ENCODE peak calls at places on chromosome 7, in ten cellular contexts. K is endothelial cell of umbilical vein, L is HCT116, C is HepG2, G is suprapubic skin, M is thoracic aorta, E is OCI-LY7, V is tibial nerve, T is sigmoid colon, X is lower lobe of right lung. Z is an unnamed sample.

GRCh38 chr7:50954245-50954644 is 171.5 kb upstream of the GRB10 start:
- DNase-seq in K (no peak), L (no peak), C (no peak), G (no peak), M (no peak), E (no peak), V (no peak), T (no peak), X (no peak), Z (no peak)

GRCh38 chr7:47669178-47669878 is 87.4 kb upstream of the TNS3 start:
- DNase-seq in K (no peak), L (no peak), C (peak; percentile 37), G (peak; percentile 90), M (peak; percentile 49), E (peak; percentile 91), V (peak; percentile 46), T (peak; percentile 85), X (peak; percentile 79), Z (peak; percentile 14)

GRCh38 chr7:114217026-114217425 is 197.6 kb upstream of the FOXP2 start:
- DNase-seq in K (no peak), L (peak; percentile 7), C (no peak), G (no peak), M (no peak), E (no peak), V (no peak), T (no peak), X (no peak), Z (no peak)

GRCh38 chr7:129501760-129502707 is at the start of gene SMKR1:
- DNase-seq in K (peak; percentile 43), L (peak; percentile 46), C (no peak), G (peak; percentile 83), M (no peak), E (peak; percentile 80), V (no peak), T (peak; percentile 71), X (peak; percentile 91), Z (peak; percentile 35)

GRCh38 chr7:39022796-39023195 is 45.1 kb downstream of the POU6F2 start:
- DNase-seq in K (no peak), L (no peak), C (no peak), G (no peak), M (no peak), E (no peak), V (no peak), T (no peak), X (no peak), Z (no peak)

GRCh38 chr7:33832326-33832725 is 73.0 kb upstream of the BMPER start:
- DNase-seq in K (no peak), L (no peak), C (no peak), G (no peak), M (no peak), E (no peak), V (no peak), T (no peak), X (no peak), Z (no peak)

GRCh38 chr7:41130596-41131236 is 572.2 kb downstream of the INHBA start:
- DNase-seq in K (no peak), L (no peak), C (no peak), G (no peak), M (no peak), E (no peak), V (no peak), T (no peak), X (no peak), Z (no peak)

GRCh38 chr7:27204851-27205322 is 5.0 kb upstream of the HOXA13 start:
- DNase-seq in K (no peak), L (no peak), C (no peak), G (peak; percentile 81), M (no peak), E (no peak), V (no peak), T (no peak), X (no peak), Z (no peak)

GRCh38 chr7:57437581-57437980 is 12.4 kb upstream of the ZNF716 start:
- DNase-seq in K (no peak), L (no peak), C (no peak), G (no peak), M (no peak), E (no peak), V (no peak), T (no peak), X (no peak), Z (no peak)
- H3K4me1 ChIP-seq in K (no peaks in the 10 kb centered on the region), L (no peaks in the 10 kb centered on the region), C (no peaks in the 10 kb centered on the region), G (no peaks in the 10 kb centered on the region), M (no peaks in the 10 kb centered on the region), E (no peaks in the 10 kb centered on the region), V (no peaks in the 10 kb centered on the region), T (no peaks in the 10 kb centered on the region), X (no peaks in the 10 kb centered on the region), Z (no peaks in the 10 kb centered on the region)

GRCh38 chr7:450741-451140 is 68.9 kb downstream of the PDGFA start:
- DNase-seq in K (no peak), L (no peak), C (no peak), G (no peak), M (no peak), E (no peak), V (no peak), T (no peak), X (peak; percentile 39), Z (no peak)

GRCh38 chr7:453597-454306 is 65.9 kb downstream of the PDGFA start:
- DNase-seq in K (no peak), L (no peak), C (no peak), G (no peak), M (no peak), E (no peak), V (no peak), T (no peak), X (peak; percentile 23), Z (no peak)

GRCh38 chr7:452791-453455 is 66.7 kb downstream of the PDGFA start:
- DNase-seq in K (no peak), L (no peak), C (no peak), G (no peak), M (no peak), E (no peak), V (no peak), T (no peak), X (no peak), Z (no peak)

GRCh38 chr7:451255-452229 is 68.1 kb downstream of the PDGFA start:
- DNase-seq in K (no peak), L (no peak), C (no peak), G (no peak), M (no peak), E (no peak), V (no peak), T (no peak), X (peak; percentile 29), Z (no peak)

DNA sequence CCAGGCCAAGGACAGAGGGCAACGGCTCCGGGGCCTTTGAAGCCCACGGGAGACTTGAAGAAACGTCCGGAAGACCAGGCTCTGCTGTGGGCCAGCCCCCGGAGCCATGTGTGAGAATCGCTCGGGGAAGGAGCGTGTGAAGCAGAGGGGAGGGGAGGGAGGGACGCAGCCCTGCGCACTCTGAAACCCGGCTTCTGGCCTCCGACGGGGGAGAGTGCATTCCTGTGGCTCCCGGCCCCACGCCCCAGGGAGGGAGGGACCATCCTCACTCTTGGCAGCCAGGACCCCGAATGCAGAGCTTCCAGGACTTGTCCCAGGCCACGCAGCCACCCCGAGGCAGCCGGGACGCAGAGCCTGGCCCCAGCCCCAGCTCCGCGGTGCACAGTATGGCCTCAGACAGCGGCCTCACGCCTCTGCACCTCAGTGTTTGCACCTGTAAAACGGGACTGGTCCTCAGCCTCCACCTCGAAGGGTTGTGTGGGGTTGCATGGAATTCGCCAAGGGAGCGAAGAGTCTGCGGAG is 67.4 kb downstream of the PDGFA start:
- DNase-seq in K (no peak), L (no peak), C (no peak), G (no peak), M (no peak), E (no peak), V (no peak), T (no peak), X (no peak), Z (no peak)
- H3K4me3 ChIP-seq in K (no peak overlapping the region), L (no peak overlapping the region), C (no peak overlapping the region), G (no peak overlapping the region), M (peak overlapping the region; percentile 37), E (no peak overlapping the region), V (no peak overlapping the region), T (no peak overlapping the region), X (no peak overlapping the region), Z (no peak overlapping the region)

GRCh38 chr7:125828153-125828690 is 898.6 kb upstream of the POT1 start:
- DNase-seq in K (no peak), L (no peak), C (no peak), G (no peak), M (no peak), E (no peak), V (no peak), T (no peak), X (no peak), Z (no peak)

GRCh38 chr7:125834421-125834820 is 904.8 kb upstream of the POT1 start:
- DNase-seq in K (no peak), L (no peak), C (no peak), G (no peak), M (no peak), E (no peak), V (no peak), T (no peak), X (no peak), Z (no peak)

GRCh38 chr7:125830743-125831142 is 901.1 kb upstream of the POT1 start:
- DNase-seq in K (no peak), L (no peak), C (no peak), G (no peak), M (no peak), E (no peak), V (no peak), T (no peak), X (no peak), Z (no peak)

DNA sequence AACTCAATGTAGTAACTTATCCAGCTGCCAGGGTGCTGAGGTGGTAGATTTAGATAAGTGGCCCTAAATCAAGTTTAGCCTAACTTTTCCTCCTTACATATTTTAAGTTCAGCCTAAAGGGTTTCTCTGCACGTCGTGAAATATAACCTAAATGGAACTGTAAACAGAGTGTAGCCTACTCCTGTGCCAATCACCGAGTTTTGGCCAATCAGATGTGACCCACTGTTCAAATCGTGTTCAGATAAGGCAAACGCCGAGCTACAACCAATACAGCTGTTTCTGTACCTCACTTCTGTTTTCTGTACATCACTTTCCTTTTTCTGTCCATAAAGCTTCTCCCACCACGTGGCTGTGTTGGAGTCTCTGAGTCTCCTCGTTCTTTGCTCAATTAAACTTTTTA is 904.2 kb upstream of the POT1 start:
- DNase-seq in K (no peak), L (no peak), C (no peak), G (no peak), M (no peak), E (no peak), V (no peak), T (no peak), X (no peak), Z (no peak)
- H3K4me1 ChIP-seq in K (no peaks in the 10 kb centered on the region), L (no peaks in the 10 kb centered on the region), C (no peaks in the 10 kb centered on the region), G (no peaks in the 10 kb centered on the region), M (no peaks in the 10 kb centered on the region), E (no peaks in the 10 kb centered on the region), V (no peaks in the 10 kb centered on the region), T (no peaks in the 10 kb centered on the region), X (no peaks in the 10 kb centered on the region), Z (no peaks in the 10 kb centered on the region)

GRCh38 chr7:82445226-82445625 is 1.6 kb upstream of the CACNA2D1 start:
- DNase-seq in K (no peak), L (no peak), C (no peak), G (no peak), M (no peak), E (no peak), V (no peak), T (no peak), X (no peak), Z (no peak)

GRCh38 chr7:82444220-82445049 is 858 bp upstream of the CACNA2D1 start:
- DNase-seq in K (no peak), L (no peak), C (no peak), G (no peak), M (no peak), E (no peak), V (no peak), T (no peak), X (no peak), Z (no peak)

GRCh38 chr7:82442492-82443043 is 1.0 kb downstream of the CACNA2D1 start:
- DNase-seq in K (peak; percentile 57), L (no peak), C (no peak), G (no peak), M (no peak), E (no peak), V (no peak), T (peak; percentile 60), X (no peak), Z (no peak)

GRCh38 chr7:82443044-82443800 is at the start of gene CACNA2D1:
- DNase-seq in K (peak; percentile 67), L (no peak), C (no peak), G (no peak), M (no peak), E (no peak), V (no peak), T (peak; percentile 67), X (no peak), Z (no peak)

DNA sequence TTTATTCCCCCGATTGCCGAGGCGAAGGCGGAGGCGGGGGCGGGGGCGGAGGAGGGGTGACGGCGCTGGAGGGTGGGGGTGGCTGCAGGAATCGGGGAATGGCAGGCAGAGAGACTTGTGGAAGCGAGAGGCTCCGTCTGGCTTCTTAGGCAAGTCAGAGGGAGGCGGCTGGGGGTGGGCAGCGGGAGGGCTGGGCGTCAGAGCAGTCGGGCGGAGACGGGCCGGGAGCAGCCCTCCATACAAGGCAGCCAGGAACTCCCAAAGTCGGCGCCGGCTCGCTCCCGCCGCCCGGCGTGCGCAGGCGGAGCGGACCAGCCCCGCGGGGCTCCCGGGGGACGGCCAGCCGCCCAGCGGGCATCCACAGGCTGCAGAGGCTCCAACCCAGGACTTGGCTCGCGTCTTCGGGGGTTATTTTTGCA is 233 bp upstream of the CACNA2D1 start:
- DNase-seq in K (peak; percentile 88), L (no peak), C (no peak), G (peak; percentile 83), M (peak; percentile 66), E (no peak), V (peak; percentile 56), T (peak; percentile 96), X (peak; percentile 70), Z (no peak)
- H3K4me3 ChIP-seq in K (peak overlapping the region; percentile 79), L (no peak overlapping the region), C (peak overlapping the region; percentile 39), G (peak overlapping the region; percentile 93), M (peak overlapping the region; percentile 96), E (no peak overlapping the region), V (peak overlapping the region; percentile 64), T (peak overlapping the region; percentile 94), X (peak overlapping the region; percentile 65), Z (peak overlapping the region; percentile 72)

Z was measured in esophagus squamous epithelium.